ENCODE peak calls at places on chromosomes 7 and 10, in six cellular contexts. I, Z, M, W, Q and A are unnamed samples.
A peak's percentile ranks its signal among the peaks of the same experiment; 100 is the strongest.

GRCh38 chr7:34837316-34837715 is 179.3 kb downstream of the NPSR1 start:
- DNase-seq in I (no peak), Z (no peak), M (no peak), W (no peak), Q (no peak), A (no peak)

GRCh38 chr10:119006451-119007210 is 22.9 kb upstream of the NANOS1 start:
- DNase-seq in I (no peak), Z (peak; percentile 78), M (no peak), W (no peak), Q (peak; percentile 41), A (no peak)

GRCh38 chr7:1531263-1531978 is 919 bp downstream of the MAFK start:
- DNase-seq in I (no peak), Z (peak; percentile 76), M (no peak), W (no peak), Q (no peak), A (no peak)

GRCh38 chr10:44930904-44931620 is 19.9 kb downstream of the TMEM72 start:
- DNase-seq in I (no peak), Z (no peak), M (no peak), W (no peak), Q (no peak), A (no peak)

GRCh38 chr10:13346280-13346819 is 1.7 kb downstream of the SEPHS1 start:
- DNase-seq in I (no peak), Z (no peak), M (no peak), W (no peak), Q (peak; percentile 10), A (no peak)

GRCh38 chr10:86968271-86968993 is at the start of gene ADIRF:
- DNase-seq in I (no peak), Z (peak; percentile 86), M (no peak), W (no peak), Q (no peak), A (no peak)

GRCh38 chr7:96663871-96664445 is 45.7 kb downstream of the SEM1 start:
- DNase-seq in I (no peak), Z (no peak), M (no peak), W (no peak), Q (no peak), A (no peak)

GRCh38 chr7:4738711-4739527 is 36.5 kb upstream of the AP5Z1 start:
- DNase-seq in I (no peak), Z (peak; percentile 74), M (no peak), W (no peak), Q (no peak), A (no peak)

GRCh38 chr7:55409474-55410225 is 44.5 kb downstream of the LANCL2 start:
- DNase-seq in I (peak; percentile 41), Z (no peak), M (no peak), W (no peak), Q (no peak), A (no peak)

GRCh38 chr7:87312215-87312865 is 33.1 kb upstream of the CROT start:
- DNase-seq in I (peak; percentile 33), Z (peak; percentile 49), M (peak; percentile 68), W (peak; percentile 72), Q (peak; percentile 20), A (no peak)